ENCODE peak calls at places on chromosomes 7 and 10, in five cellular contexts. N is Peyer's patch, B is left ventricle myocardium inferior, J is AG04450, M is mesendoderm. L is an unnamed sample.

GRCh38 chr7:7884855-7885254 is 83.7 kb upstream of the GLCCI1 start:
- DNase-seq in N (no peak), B (no peak), J (no peak), M (no peak), L (no peak)

GRCh38 chr10:44382981-44383748 is 1.7 kb downstream of the CXCL12 start:
- DNase-seq in N (no peak), B (no peak), J (no peak), M (peak), L (peak)

GRCh38 chr7:158494643-158495042 is 93.0 kb downstream of the PTPRN2 start:
- DNase-seq in N (no peak), B (no peak), J (no peak), M (no peak), L (no peak)

GRCh38 chr7:30422922-30423321 is 55.7 kb downstream of the NOD1 start:
- DNase-seq in N (no peak), B (no peak), J (no peak), M (no peak), L (no peak)

GRCh38 chr7:157576415-157576814 is 239.6 kb downstream of the DNAJB6 start:
- DNase-seq in N (peak), B (no peak), J (no peak), M (no peak), L (no peak)

GRCh38 chr7:23335621-23336020 is 36.5 kb downstream of the MALSU1 start:
- DNase-seq in N (no peak), B (no peak), J (no peak), M (no peak), L (no peak)

GRCh38 chr10:103888113-103888841 is 29.7 kb downstream of the STN1 start:
- DNase-seq in N (no peak), B (peak), J (peak), M (peak), L (no peak)

GRCh38 chr10:50431791-50432190 is 180.5 kb upstream of the ASAH2 start:
- DNase-seq in N (no peak), B (no peak), J (no peak), M (no peak), L (no peak)

GRCh38 chr10:56823849-56824248 is 462.8 kb upstream of the ZWINT start:
- DNase-seq in N (no peak), B (no peak), J (no peak), M (peak), L (no peak)

GRCh38 chr7:139694389-139694676 is 83.5 kb downstream of the HIPK2 start:
- DNase-seq in N (no peak), B (no peak), J (no peak), M (no peak), L (no peak)

GRCh38 chr7:45646996-45647411 is 72.8 kb downstream of the ADCY1 start:
- DNase-seq in N (peak), B (no peak), J (no peak), M (no peak), L (peak)

GRCh38 chr7:68063171-68063570 is 1066.5 kb downstream of the TYW1 start:
- DNase-seq in N (no peak), B (no peak), J (no peak), M (peak), L (peak)

GRCh38 chr7:142939226-142939910 is at the start of gene LLCFC1:
- DNase-seq in N (no peak), B (no peak), J (no peak), M (peak), L (peak)

GRCh38 chr10:61408065-61408464 is 45.1 kb downstream of the TMEM26 start:
- DNase-seq in N (no peak), B (no peak), J (no peak), M (no peak), L (no peak)

DNA sequence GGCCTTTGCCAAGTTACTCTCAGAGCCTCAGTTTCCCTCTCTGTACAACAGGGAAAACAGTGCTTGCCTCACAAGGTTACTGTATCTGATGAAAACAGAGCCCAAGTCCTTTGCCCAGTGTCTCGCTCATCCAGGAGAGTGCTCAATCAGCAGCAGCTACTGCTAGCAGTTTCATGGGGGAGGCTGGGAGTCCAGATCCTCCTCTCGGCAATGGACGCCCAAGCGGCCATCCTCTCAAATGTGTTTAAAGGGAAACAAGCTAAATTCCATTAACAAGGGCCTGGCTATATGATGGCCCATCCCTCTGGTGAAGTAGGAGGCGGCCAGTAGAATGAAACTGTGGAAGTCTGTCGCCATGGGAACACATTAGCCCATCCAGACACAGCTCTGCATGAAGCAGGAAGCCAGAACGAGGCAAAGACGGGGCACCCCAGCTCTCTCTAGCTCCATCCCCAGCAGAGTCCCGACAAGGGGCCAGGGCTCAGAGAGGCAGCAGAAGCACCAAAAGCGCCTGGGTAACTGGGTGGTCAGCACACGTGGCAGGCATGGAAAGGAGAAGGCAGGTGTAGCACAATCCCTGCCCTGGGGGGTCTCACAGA is 35.2 kb downstream of the FAM53B start:
- DNase-seq in N (no peak), B (no peak), J (no peak), M (peak), L (peak)
- H3K27ac ChIP-seq in N (peak), B (peak), J (peak), M (no peak), L (peak)

DNA sequence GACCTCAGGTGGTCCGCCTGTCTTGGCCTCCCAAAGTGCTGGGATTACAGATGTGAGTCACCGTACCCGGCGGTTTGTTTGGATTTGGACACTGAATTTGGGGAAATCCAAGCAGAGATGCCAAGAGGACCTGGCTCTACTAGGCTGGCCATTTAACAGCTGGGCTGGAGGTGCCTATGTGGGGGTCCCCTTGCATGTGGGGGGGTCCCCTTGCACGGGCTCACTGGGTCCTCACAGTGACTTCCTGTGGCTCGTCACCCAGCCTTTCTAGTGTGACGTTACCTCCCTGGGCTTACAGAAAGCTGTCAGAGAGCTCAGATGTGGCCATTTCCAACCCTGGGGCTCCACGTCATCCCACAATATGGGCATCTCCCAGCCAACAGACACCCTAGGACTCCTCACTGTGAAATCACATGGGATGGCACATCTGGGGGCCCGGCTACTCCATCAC is 49.3 kb upstream of the GNA12 start:
- DNase-seq in N (peak), B (no peak), J (no peak), M (no peak), L (no peak)
- H3K4me3 ChIP-seq in N (no peak), B (no peak), J (no peak), M (no peak), L (no peak)

GRCh38 chr10:66535418-66535817 is 390.4 kb upstream of the LRRTM3 start:
- DNase-seq in N (no peak), B (no peak), J (no peak), M (no peak), L (no peak)
- H3K27ac ChIP-seq in N (no peak), B (no peak), J (no peak), M (no peak), L (no peak)

GRCh38 chr7:135758531-135758932 is 9.9 kb upstream of the FAM180A start:
- DNase-seq in N (no peak), B (peak), J (no peak), M (peak), L (peak)
- H3K4me3 ChIP-seq in N (no peak), B (peak), J (no peak), M (no peak), L (no peak)

DNA sequence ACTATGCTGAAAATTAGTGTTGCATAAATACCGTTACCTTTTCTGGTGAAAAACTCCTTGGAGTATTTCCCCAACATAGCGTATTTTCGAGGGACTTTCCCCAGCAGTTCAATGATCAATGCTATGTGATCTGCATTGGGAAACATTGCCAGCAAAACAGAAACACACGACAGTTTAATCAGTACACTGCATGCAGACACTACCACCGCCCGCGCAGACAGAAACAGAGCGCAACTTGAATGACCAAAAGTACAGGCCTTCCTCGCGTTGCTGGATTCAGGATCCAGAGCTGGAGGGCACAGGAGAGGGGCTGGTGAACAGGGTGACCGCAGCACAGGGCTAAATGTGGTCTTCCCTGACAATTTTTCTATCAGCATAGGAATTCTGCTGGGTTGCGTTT is 111.7 kb downstream of the KMT2E start:
- DNase-seq in N (no peak), B (no peak), J (no peak), M (no peak), L (no peak)
- H3K27ac ChIP-seq in N (no peak), B (no peak), J (no peak), M (no peak), L (no peak)

GRCh38 chr7:6510476-6511133 is 40.7 kb downstream of the GRID2IP start:
- DNase-seq in N (no peak), B (no peak), J (no peak), M (no peak), L (no peak)

GRCh38 chr7:6520163-6520981 is 30.9 kb downstream of the GRID2IP start:
- DNase-seq in N (peak), B (no peak), J (no peak), M (no peak), L (no peak)

GRCh38 chr7:6512892-6513291 is 38.4 kb downstream of the GRID2IP start:
- DNase-seq in N (no peak), B (no peak), J (no peak), M (no peak), L (no peak)

GRCh38 chr7:6513541-6513940 is 37.7 kb downstream of the GRID2IP start:
- DNase-seq in N (no peak), B (no peak), J (no peak), M (no peak), L (no peak)

GRCh38 chr7:6516387-6516983 is 34.8 kb downstream of the GRID2IP start:
- DNase-seq in N (peak), B (peak), J (peak), M (peak), L (peak)
- H3K4me3 ChIP-seq in N (no peak), B (peak), J (no peak), M (no peak), L (no peak)

GRCh38 chr7:27197137-27198042 is 2.5 kb downstream of the HOXA13 start:
- DNase-seq in N (no peak), B (no peak), J (no peak), M (no peak), L (peak)
- H3K27ac ChIP-seq in N (no peak), B (no peak), J (no peak), M (no peak), L (no peak)

GRCh38 chr10:88117227-88117626 is 253.8 kb downstream of the PTEN start:
- DNase-seq in N (no peak), B (no peak), J (no peak), M (no peak), L (no peak)

GRCh38 chr10:88120075-88120474 is 256.6 kb downstream of the PTEN start:
- DNase-seq in N (no peak), B (no peak), J (no peak), M (no peak), L (no peak)

GRCh38 chr10:88118769-88119559 is 255.5 kb downstream of the PTEN start:
- DNase-seq in N (no peak), B (no peak), J (no peak), M (no peak), L (no peak)

GRCh38 chr10:88116491-88116890 is 253.1 kb downstream of the PTEN start:
- DNase-seq in N (no peak), B (no peak), J (no peak), M (no peak), L (no peak)

DNA sequence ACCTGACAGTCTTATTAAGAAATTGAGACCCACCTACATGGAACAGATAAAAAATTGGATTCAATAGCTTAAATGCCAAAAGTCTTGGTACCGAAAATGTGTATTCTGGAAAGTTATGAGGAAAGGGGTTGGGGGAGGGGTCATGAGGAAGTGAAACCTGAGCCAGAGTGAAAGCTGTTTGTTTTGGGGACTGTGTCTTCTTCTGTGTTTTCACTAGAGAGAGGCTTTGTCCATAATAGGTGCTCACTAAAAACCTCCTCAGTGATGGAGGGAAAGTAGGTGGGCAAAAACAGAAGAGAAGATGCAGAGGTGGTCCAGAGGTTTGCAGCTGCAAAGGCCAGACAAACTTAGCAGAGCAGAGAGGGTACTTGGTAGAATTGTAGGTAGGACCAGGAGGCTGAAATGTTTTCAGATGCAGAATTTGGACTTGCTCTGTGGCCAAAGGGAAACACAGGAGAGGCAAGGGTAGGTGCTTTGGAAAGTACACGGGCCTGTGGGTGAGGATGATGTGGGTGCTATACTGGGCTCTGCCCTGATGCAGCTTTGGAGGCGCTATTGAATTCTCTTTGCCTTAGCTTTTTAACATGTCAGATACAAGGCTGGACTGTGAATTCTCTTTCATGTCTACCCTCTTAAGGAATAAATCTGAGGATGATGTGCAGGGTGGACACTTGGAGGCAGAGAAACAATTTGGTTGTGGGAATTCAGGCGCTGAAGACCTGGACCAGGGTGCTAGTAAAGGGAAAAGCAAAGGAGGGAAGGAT is 254.6 kb downstream of the PTEN start:
- DNase-seq in N (peak), B (no peak), J (no peak), M (peak), L (peak)
- H3K4me3 ChIP-seq in N (no peak), B (no peak), J (no peak), M (no peak), L (no peak)

GRCh38 chr7:101941481-101942383 is 124.3 kb downstream of the CUX1 start:
- DNase-seq in N (no peak), B (no peak), J (no peak), M (no peak), L (no peak)
- H3K27ac ChIP-seq in N (no peak), B (peak), J (peak), M (peak), L (no peak)